ENCODE peak calls at places on chromosome 19, in seven cellular contexts. U is neuronal stem cell, M is mesendoderm, S is H9, T is IMR-90, K is H1, P is trophoblast cell. H is an unnamed sample.

GRCh38 chr19:24140099-24140498 is 53.1 kb downstream of the ZNF254 start:
- DNase-seq in U (no peak), M (no peak), S (no peak), T (peak; percentile 96), K (no peak), P (peak; percentile 49), H (peak; percentile 28)

GRCh38 chr19:33365676-33366075 is 7.8 kb upstream of the CEBPG start:
- DNase-seq in U (no peak), M (no peak), S (no peak), T (no peak), K (no peak), P (no peak), H (no peak)

GRCh38 chr19:42143341-42144234 is 11.3 kb upstream of the POU2F2 start:
- DNase-seq in U (peak; percentile 64), M (peak; percentile 73), S (peak; percentile 73), T (peak; percentile 30), K (no peak), P (no peak), H (peak; percentile 52)

GRCh38 chr19:14406645-14407331 is 12.4 kb downstream of the DDX39A start:
- DNase-seq in U (no peak), M (no peak), S (no peak), T (no peak), K (no peak), P (no peak), H (no peak)

GRCh38 chr19:55467236-55468053 is 2.9 kb upstream of the C19orf85 start:
- DNase-seq in U (no peak), M (peak; percentile 27), S (peak; percentile 67), T (peak; percentile 65), K (no peak), P (no peak), H (peak; percentile 49)

GRCh38 chr19:48739835-48740704 is at the start of gene RASIP1:
- DNase-seq in U (no peak), M (no peak), S (no peak), T (no peak), K (no peak), P (no peak), H (no peak)

GRCh38 chr19:29942404-29943261 is 594 bp downstream of the URI1 start:
- DNase-seq in U (peak; percentile 54), M (peak; percentile 70), S (peak; percentile 59), T (no peak), K (no peak), P (peak; percentile 39), H (peak; percentile 53)

GRCh38 chr19:52778811-52779210 is 7.8 kb downstream of the ZNF600 start:
- DNase-seq in U (no peak), M (no peak), S (no peak), T (peak; percentile 3), K (no peak), P (no peak), H (no peak)

GRCh38 chr19:54158812-54159351 is 639 bp downstream of the LENG1 start:
- DNase-seq in U (no peak), M (no peak), S (no peak), T (peak; percentile 12), K (no peak), P (no peak), H (peak; percentile 39)

GRCh38 chr19:45235485-45235884 is 9.7 kb downstream of the EXOC3L2 start:
- DNase-seq in U (no peak), M (no peak), S (no peak), T (no peak), K (no peak), P (no peak), H (no peak)

GRCh38 chr19:38512277-38512676 is 78.8 kb downstream of the RYR1 start:
- DNase-seq in U (no peak), M (no peak), S (no peak), T (no peak), K (no peak), P (no peak), H (no peak)

GRCh38 chr19:53906211-53907192 is 2.6 kb upstream of the CACNG7 start:
- DNase-seq in U (peak; percentile 49), M (no peak), S (peak; percentile 73), T (no peak), K (no peak), P (no peak), H (no peak)

GRCh38 chr19:29311391-29311790 is 98.4 kb upstream of the UQCRFS1 start:
- DNase-seq in U (no peak), M (peak; percentile 48), S (peak; percentile 43), T (no peak), K (no peak), P (no peak), H (no peak)

GRCh38 chr19:46731007-46731501 is 14.1 kb upstream of the PRKD2 start:
- DNase-seq in U (no peak), M (peak; percentile 59), S (no peak), T (peak; percentile 94), K (no peak), P (peak; percentile 31), H (peak; percentile 92)

GRCh38 chr19:12567951-12568350 is 16.7 kb upstream of the ZNF564 start:
- DNase-seq in U (no peak), M (no peak), S (no peak), T (peak; percentile 16), K (no peak), P (peak; percentile 46), H (no peak)
- H2AK5ac ChIP-seq in U (no peak overlapping the region), M (no peak overlapping the region), S (no peak overlapping the region), T (no peak overlapping the region), K (no peak overlapping the region), P (no peak overlapping the region), H (no peak overlapping the region)

DNA sequence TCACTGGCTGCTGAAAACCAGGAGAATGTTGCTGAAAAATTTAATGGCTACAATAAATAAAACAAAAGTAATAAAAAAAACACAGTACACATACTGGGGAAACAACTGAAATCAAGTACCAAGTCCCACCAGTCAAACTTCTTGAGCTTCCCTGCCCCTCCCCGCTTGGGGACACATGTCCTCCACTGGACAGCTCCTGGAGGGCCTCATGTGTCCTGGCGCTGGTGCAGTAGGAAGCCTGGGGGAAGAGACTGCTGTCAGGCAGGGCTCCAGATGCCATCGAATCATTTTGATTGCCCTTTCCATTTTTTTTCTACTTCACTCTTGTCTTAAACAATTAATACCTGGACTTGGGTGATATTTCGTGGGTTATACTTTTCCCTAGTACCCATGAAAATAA is 26.6 kb upstream of the SLC35E1 start:
- DNase-seq in U (no peak), M (no peak), S (no peak), T (no peak), K (no peak), P (no peak), H (no peak)
- H2AK5ac ChIP-seq in U (no peak overlapping the region), M (no peak overlapping the region), S (no peak overlapping the region), T (no peak overlapping the region), K (no peak overlapping the region), P (no peak overlapping the region), H (no peak overlapping the region)

GRCh38 chr19:7579182-7579581 is 16.5 kb upstream of the CAMSAP3 start:
- DNase-seq in U (no peak), M (no peak), S (no peak), T (no peak), K (no peak), P (no peak), H (no peak)
- H2AK5ac ChIP-seq in U (no peak overlapping the region), M (no peak overlapping the region), S (no peak overlapping the region), T (no peak overlapping the region), K (no peak overlapping the region), P (no peak overlapping the region), H (no peak overlapping the region)

GRCh38 chr19:1522061-1522460 is 1.8 kb upstream of the PLK5 start:
- DNase-seq in U (no peak), M (no peak), S (no peak), T (no peak), K (no peak), P (no peak), H (no peak)
- H2AK5ac ChIP-seq in U (peak overlapping the region; percentile 24), M (no peak overlapping the region), S (no peak overlapping the region), T (no peak overlapping the region), K (no peak overlapping the region), P (no peak overlapping the region), H (no peak overlapping the region)

GRCh38 chr19:17302391-17303166 is 646 bp downstream of the ABHD8 start:
- DNase-seq in U (no peak), M (peak; percentile 77), S (no peak), T (no peak), K (no peak), P (peak; percentile 65), H (no peak)

GRCh38 chr19:17304386-17305047 is 1.2 kb upstream of the MRPL34 start:
- DNase-seq in U (no peak), M (no peak), S (no peak), T (no peak), K (no peak), P (no peak), H (no peak)

GRCh38 chr19:17303167-17303939 is at the start of gene ABHD8:
- DNase-seq in U (peak; percentile 96), M (peak; percentile 97), S (peak; percentile 97), T (peak; percentile 94), K (no peak), P (peak; percentile 97), H (peak; percentile 94)

GRCh38 chr19:17305211-17305516 is 508 bp upstream of the MRPL34 start:
- DNase-seq in U (no peak), M (no peak), S (no peak), T (no peak), K (no peak), P (no peak), H (no peak)

GRCh38 chr19:17303940-17304267 is 679 bp upstream of the ABHD8 start:
- DNase-seq in U (no peak), M (no peak), S (no peak), T (no peak), K (no peak), P (no peak), H (no peak)
- H2AK5ac ChIP-seq in U (no peak overlapping the region), M (no peak overlapping the region), S (no peak overlapping the region), T (peak overlapping the region; percentile 90), K (peak overlapping the region; percentile 53), P (no peak overlapping the region), H (peak overlapping the region; percentile 89)

DNA sequence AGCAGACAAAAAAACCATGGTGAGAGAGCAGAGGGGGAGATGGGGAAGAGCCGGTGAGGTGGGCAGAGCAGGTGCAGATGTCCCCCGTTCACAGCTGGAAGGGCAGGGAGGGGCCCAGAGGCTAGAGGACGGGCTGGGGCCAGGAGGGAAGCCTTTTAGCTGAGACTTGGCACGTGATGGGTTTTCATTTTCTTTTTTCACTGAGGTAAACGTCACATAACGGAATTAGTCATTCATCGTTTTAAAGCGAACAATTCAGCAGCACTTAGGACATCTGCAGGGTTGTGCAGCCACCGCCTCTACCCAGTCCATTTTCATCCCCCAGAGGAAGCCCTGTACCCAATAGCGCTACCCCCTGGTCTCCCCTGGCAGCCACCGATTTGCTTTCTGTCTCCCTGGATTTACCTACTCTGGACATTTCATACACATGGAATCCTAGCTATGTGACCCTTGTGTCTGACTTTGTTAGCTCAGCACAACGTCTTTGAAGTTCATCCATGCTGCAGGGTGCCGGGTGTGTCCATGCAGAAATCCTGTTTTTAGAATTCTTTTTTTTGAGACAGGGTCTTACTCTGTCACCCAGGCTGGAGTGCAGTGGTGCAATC is 16.0 kb upstream of the EMC10 start:
- DNase-seq in U (no peak), M (no peak), S (no peak), T (peak; percentile 50), K (no peak), P (peak; percentile 6), H (no peak)
- H2AK5ac ChIP-seq in U (no peak overlapping the region), M (no peak overlapping the region), S (no peak overlapping the region), T (no peak overlapping the region), K (no peak overlapping the region), P (peak overlapping the region; percentile 32), H (peak overlapping the region; percentile 16)

GRCh38 chr19:44180968-44181367 is 16.1 kb downstream of the ZNF226 start:
- DNase-seq in U (no peak), M (no peak), S (no peak), T (no peak), K (no peak), P (no peak), H (no peak)
- H2AK5ac ChIP-seq in U (no peak overlapping the region), M (no peak overlapping the region), S (no peak overlapping the region), T (no peak overlapping the region), K (no peak overlapping the region), P (no peak overlapping the region), H (no peak overlapping the region)

GRCh38 chr19:18192673-18193387 is at the start of gene MPV17L2:
- DNase-seq in U (peak; percentile 99), M (peak; percentile 100), S (peak; percentile 100), T (peak; percentile 100), K (peak; percentile 99), P (peak; percentile 100), H (peak; percentile 100)
- H2AK5ac ChIP-seq in U (peak within 1 kb of the TSS; percentile 40), M (no peak within 1 kb of the TSS), S (no peak within 1 kb of the TSS), T (peak within 1 kb of the TSS; percentile 24), K (no peak within 1 kb of the TSS), P (peak within 1 kb of the TSS; percentile 44), H (no peak within 1 kb of the TSS)

H was measured in mesenchymal stem cell.